ENCODE peak calls at places on chromosomes 12 and 14, in seven cellular contexts. T is uterus, X is RWPE1, R is A549, D is activated B cell treated with CpG ODN at 0.5 μM for 24 hours, V is WTC11, H is cardiac muscle cell. M is an unnamed sample.

GRCh38 chr12:39145175-39145999 is 240.0 kb upstream of the CPNE8 start:
- DNase-seq in T (peak; percentile 37), X (no peak), R (peak; percentile 64), D (no peak), V (peak; percentile 92), H (peak; percentile 58), M (no peak)

GRCh38 chr14:91303091-91303923 is 58.8 kb upstream of the GPR68 start:
- DNase-seq in T (no peak), X (peak; percentile 70), R (peak; percentile 46), D (no peak), V (peak; percentile 100), H (peak; percentile 59), M (no peak)

GRCh38 chr12:44603701-44604100 is 272.4 kb downstream of the NELL2 start:
- DNase-seq in T (no peak), X (no peak), R (no peak), D (no peak), V (no peak), H (no peak), M (no peak)

GRCh38 chr14:49971156-49972141 is 78.6 kb downstream of the ARF6 start:
- DNase-seq in T (no peak), X (no peak), R (no peak), D (no peak), V (no peak), H (peak; percentile 73), M (no peak)

GRCh38 chr12:115771065-115771464 is 506.4 kb downstream of the MED13L start:
- DNase-seq in T (no peak), X (no peak), R (no peak), D (no peak), V (no peak), H (peak; percentile 5), M (no peak)

GRCh38 chr14:61524211-61524806 is 171.0 kb upstream of the HIF1A start:
- DNase-seq in T (no peak), X (no peak), R (no peak), D (no peak), V (no peak), H (peak; percentile 88), M (no peak)

GRCh38 chr14:73634333-73634833 is 10.4 kb upstream of the DNAL1 start:
- DNase-seq in T (peak; percentile 58), X (no peak), R (no peak), D (peak; percentile 27), V (peak; percentile 92), H (peak; percentile 43), M (peak; percentile 29)

GRCh38 chr12:95574799-95575452 is 23.6 kb upstream of the USP44 start:
- DNase-seq in T (no peak), X (peak; percentile 62), R (peak; percentile 50), D (no peak), V (no peak), H (peak; percentile 62), M (no peak)

GRCh38 chr14:67987596-67987995 is 168.0 kb downstream of the RAD51B start:
- DNase-seq in T (no peak), X (no peak), R (no peak), D (no peak), V (no peak), H (peak; percentile 95), M (no peak)

GRCh38 chr12:93163260-93164036 is 214.3 kb upstream of the NUDT4 start:
- DNase-seq in T (no peak), X (no peak), R (no peak), D (no peak), V (no peak), H (no peak), M (no peak)

GRCh38 chr12:53005215-53005985 is 856 bp upstream of the EIF4B start:
- DNase-seq in T (peak; percentile 23), X (no peak), R (no peak), D (no peak), V (peak; percentile 42), H (peak; percentile 20), M (no peak)

GRCh38 chr14:22994762-22995275 is 12.5 kb upstream of the AJUBA start:
- DNase-seq in T (no peak), X (no peak), R (peak; percentile 41), D (no peak), V (peak; percentile 32), H (peak; percentile 76), M (no peak)

GRCh38 chr14:103257211-103257962 is 76.7 kb upstream of the EIF5 start:
- DNase-seq in T (no peak), X (no peak), R (no peak), D (no peak), V (no peak), H (no peak), M (no peak)

GRCh38 chr12:64733857-64734256 is 25.3 kb downstream of the GNS start:
- DNase-seq in T (no peak), X (peak; percentile 89), R (peak; percentile 28), D (no peak), V (no peak), H (no peak), M (no peak)

GRCh38 chr14:104137297-104138097 is 890 bp upstream of the KIF26A start:
- DNase-seq in T (peak; percentile 40), X (peak; percentile 67), R (peak; percentile 76), D (peak; percentile 66), V (peak; percentile 79), H (peak; percentile 42), M (peak; percentile 85)

GRCh38 chr14:24251880-24252288 is 9.5 kb upstream of the TINF2 start:
- DNase-seq in T (no peak), X (no peak), R (no peak), D (no peak), V (no peak), H (peak; percentile 23), M (no peak)

GRCh38 chr12:2666846-2667245 is 127.9 kb upstream of the FKBP4 start:
- DNase-seq in T (no peak), X (no peak), R (no peak), D (no peak), V (peak; percentile 1), H (no peak), M (no peak)

GRCh38 chr14:75223664-75224154 is 47.3 kb upstream of the TMED10 start:
- DNase-seq in T (no peak), X (no peak), R (no peak), D (no peak), V (peak; percentile 25), H (no peak), M (no peak)

GRCh38 chr14:68968721-68969120 is 10.4 kb downstream of the ACTN1 start:
- DNase-seq in T (no peak), X (no peak), R (no peak), D (no peak), V (no peak), H (no peak), M (no peak)

GRCh38 chr12:57016348-57016747 is at the start of gene TAC3:
- DNase-seq in T (no peak), X (no peak), R (no peak), D (no peak), V (peak; percentile 53), H (no peak), M (no peak)

GRCh38 chr12:41365653-41366131 is 177.6 kb downstream of the PDZRN4 start:
- DNase-seq in T (no peak), X (no peak), R (no peak), D (no peak), V (no peak), H (no peak), M (no peak)

GRCh38 chr14:102805454-102805891 is 28.2 kb downstream of the TRAF3 start:
- DNase-seq in T (no peak), X (no peak), R (no peak), D (peak; percentile 30), V (no peak), H (peak; percentile 51), M (no peak)

GRCh38 chr14:100619382-100620305 is 32.4 kb upstream of the BEGAIN start:
- DNase-seq in T (no peak), X (no peak), R (no peak), D (no peak), V (peak; percentile 5), H (no peak), M (no peak)

GRCh38 chr12:45336331-45336730 is 120.4 kb downstream of the ANO6 start:
- DNase-seq in T (no peak), X (peak; percentile 9), R (no peak), D (no peak), V (no peak), H (peak; percentile 91), M (no peak)

GRCh38 chr12:1629338-1630080 is 478 bp downstream of the WNT5B start:
- DNase-seq in T (no peak), X (no peak), R (no peak), D (peak; percentile 32), V (peak; percentile 77), H (no peak), M (peak; percentile 52)
- TF ChIP-seq CTCF in T (peak; percentile 11), X (no peak), R (no peak), D (no peak), V (no peak), H (no peak), M (peak; percentile 25)

GRCh38 chr14:42378274-42378673 is 771.6 kb downstream of the LRFN5 start:
- DNase-seq in T (no peak), X (no peak), R (no peak), D (no peak), V (peak; percentile 17), H (no peak), M (no peak)
- TF ChIP-seq CTCF in T (no peak), X (no peak), R (no peak), D (no peak), V (no peak), H (no peak), M (no peak)

GRCh38 chr14:21933681-21934080 is 260.1 kb upstream of the OR4E1 start:
- DNase-seq in T (no peak), X (peak; percentile 7), R (no peak), D (no peak), V (no peak), H (no peak), M (no peak)
- TF ChIP-seq CTCF in T (no peak), X (no peak), R (peak; percentile 21), D (no peak), V (no peak), H (peak; percentile 6), M (peak; percentile 55)

DNA sequence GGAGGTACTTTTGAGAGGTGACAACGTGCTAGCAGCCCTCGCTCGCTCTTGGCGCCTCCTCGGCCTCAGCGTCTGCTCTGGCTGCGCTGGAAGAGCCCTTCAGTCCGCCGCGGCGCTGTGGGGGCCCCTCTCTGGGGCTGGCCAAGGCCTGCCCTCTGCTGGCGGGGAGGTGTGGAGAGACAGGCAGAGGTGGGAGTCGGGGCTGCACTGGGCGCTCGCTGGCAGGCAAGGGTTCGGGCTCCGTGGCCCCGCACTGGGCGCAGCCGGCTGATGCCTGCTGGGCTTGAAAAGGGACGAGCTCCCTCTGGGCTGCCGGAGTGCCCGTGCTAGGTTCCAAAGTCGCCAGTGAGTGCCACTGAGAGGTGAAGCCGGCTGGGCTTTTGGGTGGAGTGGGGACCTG is 580.0 kb downstream of the DIO2 start:
- DNase-seq in T (no peak), X (no peak), R (no peak), D (no peak), V (peak; percentile 73), H (no peak), M (no peak)
- TF ChIP-seq CTCF in T (no peak), X (no peak), R (no peak), D (no peak), V (peak; percentile 17), H (no peak), M (no peak)

GRCh38 chr12:13270817-13271216 is 74.3 kb downstream of the EMP1 start:
- DNase-seq in T (no peak), X (no peak), R (no peak), D (no peak), V (no peak), H (no peak), M (no peak)
- TF ChIP-seq CTCF in T (no peak), X (no peak), R (peak; percentile 15), D (no peak), V (no peak), H (no peak), M (no peak)

M was measured in mesothelial cell of epicardium.